ENCODE peak calls at places on chromosomes 12 and 14, in seven cellular contexts. One of them, this sample, is unnamed.

GRCh38 chr12:96431067-96431466 is 30.8 kb upstream of the CDK17 start:
- DNase-seq in body of pancreas: no peak
- DNase-seq in lung: no peak
- DNase-seq in AG04449: no peak
- DNase-seq in psoas muscle: no peak
- DNase-seq in AG09309: no peak
- DNase-seq in uterus: no peak
- DNase-seq in this sample: no peak

GRCh38 chr12:127459687-127460086 is 807.3 kb upstream of the TMEM132C start:
- DNase-seq in uterus: no peak
- DNase-seq in psoas muscle: no peak
- DNase-seq in AG09309: no peak
- DNase-seq in AG04449: no peak
- DNase-seq in lung: no peak
- DNase-seq in body of pancreas: no peak
- DNase-seq in this sample: no peak

GRCh38 chr12:31362759-31363415 is 36.9 kb upstream of the SINHCAF start:
- DNase-seq in psoas muscle: no peak
- DNase-seq in body of pancreas: no peak
- DNase-seq in AG09309: no peak
- DNase-seq in uterus: no peak
- DNase-seq in lung: no peak
- DNase-seq in AG04449: no peak
- DNase-seq in this sample: peak; percentile 32

GRCh38 chr14:64176330-64176729 is 117.8 kb downstream of the ESR2 start:
- DNase-seq in psoas muscle: no peak
- DNase-seq in lung: no peak
- DNase-seq in body of pancreas: no peak
- DNase-seq in AG09309: no peak
- DNase-seq in uterus: no peak
- DNase-seq in AG04449: no peak
- DNase-seq in this sample: no peak

GRCh38 chr12:18101043-18101442 is 11.1 kb upstream of the RERGL start:
- DNase-seq in body of pancreas: no peak
- DNase-seq in AG09309: no peak
- DNase-seq in uterus: no peak
- DNase-seq in psoas muscle: no peak
- DNase-seq in lung: no peak
- DNase-seq in AG04449: no peak
- DNase-seq in this sample: no peak

GRCh38 chr12:115322275-115322674 is 638.3 kb upstream of the TBX3 start:
- DNase-seq in AG09309: no peak
- DNase-seq in uterus: no peak
- DNase-seq in body of pancreas: no peak
- DNase-seq in lung: no peak
- DNase-seq in psoas muscle: no peak
- DNase-seq in AG04449: no peak
- DNase-seq in this sample: peak; percentile 91

GRCh38 chr14:89690139-89690538 is 264.4 kb downstream of the EFCAB11 start:
- DNase-seq in lung: no peak
- DNase-seq in uterus: no peak
- DNase-seq in psoas muscle: no peak
- DNase-seq in AG04449: no peak
- DNase-seq in AG09309: no peak
- DNase-seq in body of pancreas: no peak
- DNase-seq in this sample: peak; percentile 13

GRCh38 chr12:86249856-86250255 is 6.3 kb downstream of the MGAT4C start:
- DNase-seq in uterus: no peak
- DNase-seq in lung: no peak
- DNase-seq in body of pancreas: no peak
- DNase-seq in AG09309: no peak
- DNase-seq in psoas muscle: no peak
- DNase-seq in AG04449: peak; percentile 28
- DNase-seq in this sample: peak; percentile 13

GRCh38 chr14:80572666-80573065 is 361.4 kb upstream of the DIO2 start:
- DNase-seq in psoas muscle: no peak
- DNase-seq in lung: no peak
- DNase-seq in AG09309: no peak
- DNase-seq in uterus: no peak
- DNase-seq in AG04449: no peak
- DNase-seq in body of pancreas: no peak
- DNase-seq in this sample: no peak

GRCh38 chr12:86712425-86712843 is 456.2 kb upstream of the MGAT4C start:
- DNase-seq in AG09309: peak; percentile 92
- DNase-seq in body of pancreas: no peak
- DNase-seq in AG04449: peak; percentile 95
- DNase-seq in lung: no peak
- DNase-seq in uterus: no peak
- DNase-seq in psoas muscle: no peak
- DNase-seq in this sample: peak; percentile 98

GRCh38 chr12:120783197-120783596 is 57.6 kb downstream of the ACADS start:
- DNase-seq in AG04449: peak; percentile 10
- DNase-seq in body of pancreas: no peak
- DNase-seq in uterus: no peak
- DNase-seq in psoas muscle: no peak
- DNase-seq in AG09309: peak; percentile 1
- DNase-seq in lung: no peak
- DNase-seq in this sample: peak; percentile 80

GRCh38 chr14:72948481-72949138 is 22.3 kb downstream of the DCAF4 start:
- DNase-seq in AG04449: no peak
- DNase-seq in body of pancreas: peak; percentile 63
- DNase-seq in lung: peak; percentile 52
- DNase-seq in uterus: peak; percentile 42
- DNase-seq in AG09309: peak; percentile 33
- DNase-seq in psoas muscle: peak; percentile 75
- DNase-seq in this sample: peak; percentile 63

GRCh38 chr12:109452489-109452888 is 24.6 kb downstream of the KCTD10 start:
- DNase-seq in uterus: no peak
- DNase-seq in psoas muscle: no peak
- DNase-seq in body of pancreas: no peak
- DNase-seq in AG09309: no peak
- DNase-seq in lung: no peak
- DNase-seq in AG04449: no peak
- DNase-seq in this sample: no peak

GRCh38 chr12:45986646-45987338 is 3.6 kb downstream of the SCAF11 start:
- DNase-seq in AG09309: no peak
- DNase-seq in psoas muscle: peak; percentile 46
- DNase-seq in uterus: no peak
- DNase-seq in lung: no peak
- DNase-seq in AG04449: no peak
- DNase-seq in body of pancreas: no peak
- DNase-seq in this sample: peak; percentile 16

GRCh38 chr12:54701940-54702592 is 53.9 kb upstream of the DCD start:
- DNase-seq in lung: no peak
- DNase-seq in uterus: no peak
- DNase-seq in body of pancreas: peak; percentile 38
- DNase-seq in psoas muscle: no peak
- DNase-seq in AG04449: no peak
- DNase-seq in AG09309: peak; percentile 10
- DNase-seq in this sample: peak; percentile 66

GRCh38 chr12:41103614-41104013 is 84.5 kb upstream of the PDZRN4 start:
- DNase-seq in AG04449: no peak
- DNase-seq in body of pancreas: no peak
- DNase-seq in AG09309: no peak
- DNase-seq in uterus: no peak
- DNase-seq in lung: no peak
- DNase-seq in psoas muscle: no peak
- DNase-seq in this sample: no peak

GRCh38 chr12:71755146-71755892 is 656 bp downstream of the RAB21 start:
- DNase-seq in lung: peak; percentile 46
- DNase-seq in AG09309: no peak
- DNase-seq in AG04449: no peak
- DNase-seq in body of pancreas: peak; percentile 44
- DNase-seq in uterus: peak; percentile 30
- DNase-seq in psoas muscle: peak; percentile 75
- DNase-seq in this sample: peak; percentile 80

GRCh38 chr14:34766611-34767010 is 52.2 kb upstream of the CFL2 start:
- DNase-seq in body of pancreas: no peak
- DNase-seq in AG09309: peak; percentile 37
- DNase-seq in uterus: no peak
- DNase-seq in AG04449: no peak
- DNase-seq in lung: no peak
- DNase-seq in psoas muscle: no peak
- DNase-seq in this sample: no peak
- TF ChIP-seq CTCF in body of pancreas: no peak
- TF ChIP-seq CTCF in AG09309: no peak
- TF ChIP-seq CTCF in uterus: no peak
- TF ChIP-seq CTCF in AG04449: no peak
- TF ChIP-seq CTCF in lung: no peak
- TF ChIP-seq CTCF in psoas muscle: no peak
- TF ChIP-seq CTCF in this sample: no peak

GRCh38 chr12:48861111-48861510 is 4.6 kb downstream of the RND1 start:
- DNase-seq in uterus: no peak
- DNase-seq in body of pancreas: no peak
- DNase-seq in psoas muscle: no peak
- DNase-seq in AG09309: no peak
- DNase-seq in AG04449: no peak
- DNase-seq in lung: no peak
- DNase-seq in this sample: peak; percentile 84

GRCh38 chr12:48865441-48866290 is at the start of gene RND1:
- DNase-seq in uterus: peak; percentile 85
- DNase-seq in body of pancreas: peak; percentile 97
- DNase-seq in AG04449: peak; percentile 36
- DNase-seq in lung: peak; percentile 91
- DNase-seq in AG09309: peak; percentile 65
- DNase-seq in psoas muscle: peak; percentile 91
- DNase-seq in this sample: peak; percentile 96

GRCh38 chr12:48863296-48863695 is 2.4 kb downstream of the RND1 start:
- DNase-seq in AG09309: no peak
- DNase-seq in AG04449: no peak
- DNase-seq in lung: no peak
- DNase-seq in psoas muscle: no peak
- DNase-seq in body of pancreas: no peak
- DNase-seq in uterus: no peak
- DNase-seq in this sample: no peak

GRCh38 chr12:48865141-48865440 is 579 bp downstream of the RND1 start:
- DNase-seq in AG04449: no peak
- DNase-seq in psoas muscle: no peak
- DNase-seq in uterus: no peak
- DNase-seq in AG09309: no peak
- DNase-seq in body of pancreas: peak; percentile 7
- DNase-seq in lung: no peak
- DNase-seq in this sample: no peak

DNA sequence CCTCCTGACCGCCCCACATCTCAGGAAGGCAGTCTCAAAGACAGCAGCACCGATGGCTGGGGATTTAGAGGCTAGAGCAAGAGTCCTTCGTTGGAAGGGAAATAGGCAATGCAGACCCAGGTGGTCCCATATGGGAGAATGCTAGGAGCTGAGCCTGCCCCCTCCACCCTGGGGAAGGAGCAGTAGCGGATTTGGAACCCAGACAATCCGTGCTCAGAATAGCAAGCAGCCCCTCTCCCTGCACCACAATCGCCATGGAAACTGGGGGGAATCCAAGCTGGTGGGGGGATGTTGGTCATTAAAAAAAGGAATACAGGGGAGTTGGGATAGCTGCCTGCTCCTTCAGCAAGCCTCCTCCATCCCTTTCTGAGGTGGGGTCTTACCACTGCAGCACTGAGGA is 3.0 kb downstream of the RND1 start:
- DNase-seq in lung: no peak
- DNase-seq in uterus: no peak
- DNase-seq in psoas muscle: no peak
- DNase-seq in AG04449: no peak
- DNase-seq in body of pancreas: no peak
- DNase-seq in AG09309: no peak
- DNase-seq in this sample: no peak
- H3K4me3 ChIP-seq in lung: no peak overlapping the region
- H3K4me3 ChIP-seq in uterus: no peak overlapping the region
- H3K4me3 ChIP-seq in psoas muscle: no peak overlapping the region
- H3K4me3 ChIP-seq in AG04449: no peak overlapping the region
- H3K4me3 ChIP-seq in body of pancreas: no peak overlapping the region
- H3K4me3 ChIP-seq in AG09309: no peak overlapping the region
- H3K4me3 ChIP-seq in this sample: no peak overlapping the region

GRCh38 chr14:68844210-68844545 is 51.3 kb upstream of the ZFP36L1 start:
- DNase-seq in lung: peak; percentile 3
- DNase-seq in psoas muscle: no peak
- DNase-seq in body of pancreas: no peak
- DNase-seq in AG09309: no peak
- DNase-seq in AG04449: no peak
- DNase-seq in uterus: no peak
- DNase-seq in this sample: no peak
- TF ChIP-seq CTCF in lung: no peak
- TF ChIP-seq CTCF in psoas muscle: no peak
- TF ChIP-seq CTCF in body of pancreas: no peak
- TF ChIP-seq CTCF in AG09309: no peak
- TF ChIP-seq CTCF in AG04449: no peak
- TF ChIP-seq CTCF in uterus: no peak
- TF ChIP-seq CTCF in this sample: no peak

GRCh38 chr12:106137456-106138278 is 1.1 kb downstream of the NUAK1 start:
- DNase-seq in uterus: no peak
- DNase-seq in body of pancreas: no peak
- DNase-seq in AG04449: no peak
- DNase-seq in AG09309: no peak
- DNase-seq in psoas muscle: no peak
- DNase-seq in lung: no peak
- DNase-seq in this sample: no peak
- H3K4me3 ChIP-seq in uterus: peak overlapping the region; percentile 91
- H3K4me3 ChIP-seq in body of pancreas: no peak overlapping the region
- H3K4me3 ChIP-seq in AG04449: peak overlapping the region; percentile 89
- H3K4me3 ChIP-seq in AG09309: peak overlapping the region; percentile 91
- H3K4me3 ChIP-seq in psoas muscle: peak overlapping the region; percentile 91
- H3K4me3 ChIP-seq in lung: peak overlapping the region; percentile 67
- H3K4me3 ChIP-seq in this sample: peak overlapping the region; percentile 57

DNA sequence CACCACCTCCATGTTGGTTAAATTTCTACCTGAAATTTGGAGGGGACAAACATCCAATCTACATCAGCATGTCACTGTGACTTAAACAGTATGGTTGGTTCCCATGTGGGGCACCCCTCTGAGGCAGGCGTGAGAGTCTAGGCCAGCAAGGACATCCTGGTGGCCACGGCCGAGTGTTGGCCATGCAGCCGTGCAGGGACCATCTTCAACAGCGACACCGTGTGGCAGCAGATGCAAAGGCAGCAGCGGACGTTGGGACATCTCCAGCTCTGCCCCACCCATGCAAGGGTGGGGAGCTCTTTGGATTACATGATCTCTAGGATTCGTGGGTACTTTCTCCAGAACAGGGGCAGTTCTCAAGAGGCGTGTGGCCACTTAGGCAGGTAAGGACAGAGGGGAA is 49.8 kb downstream of the NOC4L start:
- DNase-seq in AG04449: no peak
- DNase-seq in lung: no peak
- DNase-seq in AG09309: no peak
- DNase-seq in uterus: no peak
- DNase-seq in psoas muscle: no peak
- DNase-seq in body of pancreas: no peak
- DNase-seq in this sample: no peak
- TF ChIP-seq CTCF in AG04449: no peak
- TF ChIP-seq CTCF in lung: no peak
- TF ChIP-seq CTCF in AG09309: peak; percentile 11
- TF ChIP-seq CTCF in uterus: no peak
- TF ChIP-seq CTCF in psoas muscle: no peak
- TF ChIP-seq CTCF in body of pancreas: no peak
- TF ChIP-seq CTCF in this sample: peak; percentile 13

This sample was measured in epithelial cell of esophagus.